ENCODE peak calls at places on chromosomes 1 and 21, in six cellular contexts. One of them, this sample, is unnamed.

GRCh38 chr1:7475691-7476090 is 295.4 kb upstream of the VAMP3 start:
- DNase-seq in HCT116: no peak
- DNase-seq in GM23338: no peak
- DNase-seq in GM12878: no peak
- DNase-seq in SK-N-SH: no peak
- DNase-seq in Panc1: no peak
- DNase-seq in this sample: no peak

GRCh38 chr1:16888806-16889178 is 7.0 kb upstream of the RNU1-2 start:
- DNase-seq in Panc1: no peak
- DNase-seq in GM23338: peak; percentile 78
- DNase-seq in GM12878: no peak
- DNase-seq in HCT116: no peak
- DNase-seq in SK-N-SH: no peak
- DNase-seq in this sample: no peak

GRCh38 chr1:68087184-68087583 is 36.8 kb upstream of the DIRAS3 start:
- DNase-seq in HCT116: no peak
- DNase-seq in SK-N-SH: no peak
- DNase-seq in Panc1: no peak
- DNase-seq in GM12878: no peak
- DNase-seq in GM23338: no peak
- DNase-seq in this sample: no peak

GRCh38 chr1:207414606-207415108 is 39.5 kb upstream of the CR2 start:
- DNase-seq in GM23338: no peak
- DNase-seq in HCT116: no peak
- DNase-seq in GM12878: peak; percentile 93
- DNase-seq in SK-N-SH: no peak
- DNase-seq in Panc1: no peak
- DNase-seq in this sample: peak; percentile 86

GRCh38 chr21:18147678-18148077 is 97.0 kb upstream of the CHODL start:
- DNase-seq in HCT116: no peak
- DNase-seq in Panc1: no peak
- DNase-seq in GM23338: no peak
- DNase-seq in SK-N-SH: no peak
- DNase-seq in GM12878: no peak
- DNase-seq in this sample: no peak

GRCh38 chr1:39132505-39133339 is 71.8 kb upstream of the MACF1 start:
- DNase-seq in GM12878: no peak
- DNase-seq in HCT116: peak; percentile 44
- DNase-seq in Panc1: no peak
- DNase-seq in SK-N-SH: peak; percentile 64
- DNase-seq in GM23338: peak; percentile 96
- DNase-seq in this sample: no peak

GRCh38 chr1:209884665-209885117 is 53.3 kb upstream of the SYT14 start:
- DNase-seq in HCT116: peak; percentile 81
- DNase-seq in GM12878: peak; percentile 11
- DNase-seq in Panc1: peak; percentile 85
- DNase-seq in GM23338: no peak
- DNase-seq in SK-N-SH: no peak
- DNase-seq in this sample: peak; percentile 14

GRCh38 chr1:1846386-1846918 is 44.4 kb downstream of the GNB1 start:
- DNase-seq in SK-N-SH: no peak
- DNase-seq in GM23338: no peak
- DNase-seq in Panc1: no peak
- DNase-seq in HCT116: no peak
- DNase-seq in GM12878: no peak
- DNase-seq in this sample: no peak

GRCh38 chr21:34307991-34308532 is 55.7 kb upstream of the KCNE2 start:
- DNase-seq in HCT116: no peak
- DNase-seq in Panc1: no peak
- DNase-seq in GM23338: no peak
- DNase-seq in SK-N-SH: no peak
- DNase-seq in GM12878: no peak
- DNase-seq in this sample: no peak

GRCh38 chr21:35460441-35460840 is 411.3 kb upstream of the RUNX1 start:
- DNase-seq in GM12878: no peak
- DNase-seq in SK-N-SH: no peak
- DNase-seq in GM23338: no peak
- DNase-seq in HCT116: no peak
- DNase-seq in Panc1: no peak
- DNase-seq in this sample: no peak

GRCh38 chr1:204258213-204259115 is 44.7 kb upstream of the GOLT1A start:
- DNase-seq in SK-N-SH: peak; percentile 88
- DNase-seq in HCT116: peak; percentile 37
- DNase-seq in GM12878: no peak
- DNase-seq in GM23338: peak; percentile 88
- DNase-seq in Panc1: peak; percentile 18
- DNase-seq in this sample: no peak

GRCh38 chr1:117061986-117062415 is 1.9 kb downstream of the TTF2 start:
- DNase-seq in HCT116: no peak
- DNase-seq in SK-N-SH: no peak
- DNase-seq in Panc1: no peak
- DNase-seq in GM23338: no peak
- DNase-seq in GM12878: peak; percentile 69
- DNase-seq in this sample: no peak

GRCh38 chr21:34180406-34180805 is 107.0 kb downstream of the MRPS6 start:
- DNase-seq in HCT116: no peak
- DNase-seq in SK-N-SH: no peak
- DNase-seq in GM23338: no peak
- DNase-seq in GM12878: no peak
- DNase-seq in Panc1: no peak
- DNase-seq in this sample: no peak

GRCh38 chr1:28067523-28068090 is 20.8 kb downstream of the EYA3 start:
- DNase-seq in GM23338: no peak
- DNase-seq in SK-N-SH: no peak
- DNase-seq in GM12878: no peak
- DNase-seq in HCT116: no peak
- DNase-seq in Panc1: no peak
- DNase-seq in this sample: no peak

GRCh38 chr1:162822391-162823200 is 32.1 kb downstream of the HSD17B7 start:
- DNase-seq in GM12878: no peak
- DNase-seq in GM23338: peak; percentile 90
- DNase-seq in Panc1: no peak
- DNase-seq in HCT116: peak; percentile 13
- DNase-seq in SK-N-SH: peak; percentile 83
- DNase-seq in this sample: no peak

GRCh38 chr1:19209439-19209989 is 552 bp downstream of the UBR4 start:
- DNase-seq in GM12878: no peak
- DNase-seq in HCT116: no peak
- DNase-seq in Panc1: no peak
- DNase-seq in SK-N-SH: peak; percentile 36
- DNase-seq in GM23338: peak; percentile 82
- DNase-seq in this sample: peak; percentile 42

DNA sequence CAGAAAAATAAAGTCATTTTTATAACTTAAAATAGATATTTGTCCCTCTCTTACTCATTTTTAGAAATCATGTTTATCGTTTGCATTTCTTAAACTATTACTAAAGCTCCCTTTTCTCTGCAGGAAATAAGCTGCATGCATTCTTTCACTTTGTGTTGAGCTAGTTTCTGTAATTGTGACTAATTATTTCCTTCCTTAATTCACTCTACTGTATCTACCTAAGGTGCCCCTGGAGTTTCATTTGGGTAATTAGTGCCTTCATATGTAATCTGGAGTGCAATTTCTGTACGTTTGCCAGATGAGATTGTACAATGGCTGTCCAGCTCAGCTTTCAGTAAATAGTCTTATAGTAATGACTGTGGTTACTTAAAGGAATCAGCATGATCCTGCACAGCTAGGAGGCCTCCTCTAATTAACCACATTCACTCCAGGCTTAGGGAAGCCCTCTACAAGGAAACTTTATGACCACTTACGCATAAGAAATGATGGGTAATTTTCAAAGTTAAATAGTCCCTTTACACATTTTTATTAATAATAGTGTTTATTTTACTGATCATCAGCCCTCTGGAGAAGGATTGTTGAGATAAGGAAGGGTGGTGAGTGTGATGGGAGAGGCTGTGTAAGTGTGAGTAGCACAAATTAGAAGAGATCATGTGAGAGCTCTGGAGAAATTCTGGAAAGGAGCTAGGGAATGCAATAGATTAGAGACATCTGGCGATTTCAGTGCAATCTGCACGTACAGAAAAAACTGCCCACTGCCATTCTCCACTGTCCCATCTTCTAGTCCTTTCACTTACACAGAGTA is 86.8 kb downstream of the LRRC8C start:
- DNase-seq in SK-N-SH: peak; percentile 41
- DNase-seq in HCT116: no peak
- DNase-seq in GM12878: peak; percentile 80
- DNase-seq in Panc1: no peak
- DNase-seq in GM23338: no peak
- DNase-seq in this sample: peak; percentile 64
- TF ChIP-seq POLR2AphosphoS5 in SK-N-SH: no peak
- TF ChIP-seq POLR2AphosphoS5 in HCT116: no peak
- TF ChIP-seq POLR2AphosphoS5 in GM12878: no peak
- TF ChIP-seq POLR2AphosphoS5 in Panc1: no peak
- TF ChIP-seq POLR2AphosphoS5 in GM23338: no peak
- TF ChIP-seq POLR2AphosphoS5 in this sample: no peak

DNA sequence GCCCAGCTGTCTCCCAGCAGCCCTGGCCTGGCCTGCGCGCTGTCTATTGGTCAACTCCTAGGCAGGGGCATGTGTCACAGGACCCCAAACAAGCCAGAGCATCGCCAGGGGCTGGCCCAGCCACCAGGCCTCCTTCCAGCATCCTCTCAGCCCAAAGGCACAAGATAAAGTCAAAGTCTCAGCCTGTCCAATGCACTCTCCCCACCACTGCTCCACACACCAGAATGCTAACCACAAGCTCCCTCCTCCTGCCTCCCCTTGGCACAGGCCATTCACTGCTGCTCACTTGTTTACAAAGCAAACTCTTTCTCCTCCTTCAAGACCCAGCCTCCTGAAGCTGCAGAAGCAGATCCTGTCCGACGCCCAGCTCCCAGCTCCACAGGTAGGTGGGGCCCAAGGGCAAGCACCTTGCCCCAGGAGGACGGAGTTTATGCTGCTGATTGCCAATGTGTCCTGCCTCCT is 133.4 kb downstream of the DMRTB1 start:
- DNase-seq in SK-N-SH: peak; percentile 66
- DNase-seq in GM12878: no peak
- DNase-seq in Panc1: no peak
- DNase-seq in GM23338: peak; percentile 58
- DNase-seq in HCT116: no peak
- DNase-seq in this sample: no peak
- TF ChIP-seq CTCF in SK-N-SH: no peak
- TF ChIP-seq CTCF in GM12878: no peak
- TF ChIP-seq CTCF in Panc1: no peak
- TF ChIP-seq CTCF in GM23338: peak; percentile 51
- TF ChIP-seq CTCF in HCT116: peak; percentile 42
- TF ChIP-seq CTCF in this sample: no peak

GRCh38 chr1:4087530-4088420 is 187.7 kb upstream of the C1orf174 start:
- DNase-seq in GM12878: no peak
- DNase-seq in GM23338: peak; percentile 1
- DNase-seq in HCT116: no peak
- DNase-seq in Panc1: no peak
- DNase-seq in SK-N-SH: no peak
- DNase-seq in this sample: no peak

GRCh38 chr1:4084896-4085295 is 184.8 kb upstream of the C1orf174 start:
- DNase-seq in SK-N-SH: no peak
- DNase-seq in Panc1: no peak
- DNase-seq in HCT116: no peak
- DNase-seq in GM23338: no peak
- DNase-seq in GM12878: no peak
- DNase-seq in this sample: no peak

GRCh38 chr1:4084446-4084845 is 184.4 kb upstream of the C1orf174 start:
- DNase-seq in Panc1: no peak
- DNase-seq in GM12878: no peak
- DNase-seq in HCT116: no peak
- DNase-seq in GM23338: no peak
- DNase-seq in SK-N-SH: no peak
- DNase-seq in this sample: no peak

GRCh38 chr1:4086921-4087320 is 186.8 kb upstream of the C1orf174 start:
- DNase-seq in HCT116: no peak
- DNase-seq in Panc1: no peak
- DNase-seq in GM12878: no peak
- DNase-seq in GM23338: no peak
- DNase-seq in SK-N-SH: no peak
- DNase-seq in this sample: no peak

DNA sequence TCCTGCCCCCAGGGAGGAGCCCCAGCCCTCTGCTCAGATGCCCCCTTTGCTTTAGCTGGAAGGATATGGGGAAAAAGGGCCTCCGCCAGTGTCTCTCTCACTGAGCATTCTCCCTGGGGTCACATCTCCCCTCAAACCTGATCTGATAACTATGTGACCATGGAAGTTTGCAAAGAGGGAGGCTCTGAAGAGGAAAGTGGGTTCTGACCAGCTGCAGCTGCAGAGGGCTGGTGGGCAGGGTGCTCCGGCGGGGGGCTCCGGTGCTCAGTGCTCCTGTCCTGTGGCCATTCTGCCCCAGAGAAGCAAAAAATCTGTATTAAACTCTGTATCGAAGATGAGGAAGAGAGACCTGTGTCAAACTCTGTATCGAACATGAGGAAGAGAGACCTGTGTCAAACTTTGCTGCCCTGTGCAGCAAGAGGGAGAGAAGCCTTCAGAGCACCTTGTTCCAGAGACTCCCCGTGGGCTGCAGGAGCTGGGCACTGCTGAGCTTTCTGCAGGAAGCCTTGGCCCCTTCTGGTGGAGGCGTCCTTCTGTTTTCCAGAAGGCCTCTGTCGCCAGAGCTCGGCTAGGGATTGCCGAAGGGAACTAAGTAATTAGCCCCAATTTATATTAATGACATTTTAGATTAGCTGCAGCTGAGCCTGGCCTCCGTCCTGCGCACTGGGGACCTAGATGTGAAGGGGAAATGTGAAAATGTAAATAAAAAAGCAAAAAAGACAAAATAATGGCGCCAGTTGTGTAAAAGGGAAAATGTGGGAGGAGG is 186.2 kb upstream of the C1orf174 start:
- DNase-seq in SK-N-SH: peak; percentile 56
- DNase-seq in HCT116: no peak
- DNase-seq in GM23338: no peak
- DNase-seq in Panc1: no peak
- DNase-seq in GM12878: no peak
- DNase-seq in this sample: no peak
- TF ChIP-seq REST in SK-N-SH: no peak
- TF ChIP-seq REST in HCT116: no peak
- TF ChIP-seq REST in GM23338: no peak
- TF ChIP-seq REST in Panc1: no peak
- TF ChIP-seq REST in GM12878: no peak
- TF ChIP-seq REST in this sample: no peak

DNA sequence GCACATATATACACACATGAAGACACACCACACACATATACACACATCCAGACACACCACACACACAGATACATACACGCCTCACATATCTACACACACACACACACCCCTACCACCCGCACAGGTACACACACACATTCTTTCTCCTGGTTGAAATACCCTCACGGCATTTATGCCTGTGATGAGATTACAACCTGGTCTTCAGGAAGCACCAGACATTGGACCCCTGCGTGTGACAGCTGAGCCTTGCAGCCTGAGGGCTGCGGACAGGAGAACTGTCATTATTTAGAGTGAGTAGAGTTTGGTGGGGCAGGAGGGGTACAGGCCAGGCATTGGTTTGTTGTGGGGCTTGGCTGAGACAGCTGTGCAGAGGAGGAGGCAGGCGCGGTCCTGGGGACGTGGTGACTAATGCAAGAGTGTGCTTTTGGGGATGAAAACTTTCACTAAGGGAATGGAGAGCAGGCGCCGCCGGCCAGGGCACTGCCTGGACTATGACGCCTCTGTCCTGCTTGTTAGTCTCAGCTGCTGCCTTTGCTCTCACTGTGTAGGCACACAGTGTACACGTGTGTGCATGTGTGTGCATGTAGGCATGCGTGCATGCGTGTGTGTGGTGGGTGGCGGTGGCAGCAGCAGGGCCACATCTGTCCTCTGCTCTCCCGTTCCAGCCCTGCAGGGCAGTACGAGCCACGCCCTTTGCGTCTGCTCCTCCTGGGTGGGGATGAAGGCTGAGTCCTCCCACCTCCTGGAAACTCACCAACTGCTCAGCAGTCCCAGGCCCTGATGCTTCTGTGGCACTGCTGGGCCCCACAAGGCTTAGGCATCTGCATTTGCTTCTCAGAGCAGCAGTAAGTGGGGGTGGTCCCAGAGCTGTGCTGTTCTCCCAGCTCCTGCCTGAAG is 57.6 kb downstream of the SPSB1 start:
- DNase-seq in SK-N-SH: no peak
- DNase-seq in HCT116: no peak
- DNase-seq in GM12878: no peak
- DNase-seq in GM23338: no peak
- DNase-seq in Panc1: no peak
- DNase-seq in this sample: no peak
- TF ChIP-seq POLR2AphosphoS5 in SK-N-SH: no peak
- TF ChIP-seq POLR2AphosphoS5 in HCT116: no peak
- TF ChIP-seq POLR2AphosphoS5 in GM12878: no peak
- TF ChIP-seq POLR2AphosphoS5 in GM23338: no peak
- TF ChIP-seq POLR2AphosphoS5 in Panc1: no peak
- TF ChIP-seq POLR2AphosphoS5 in this sample: no peak

This sample was measured in HL-60.